ENCODE peak calls at places on chromosomes 3 and 15, in nine cellular contexts. H is breast epithelium, W is cardiac muscle cell, S is suprapubic skin, V is dorsolateral prefrontal cortex, A is brain microvascular endothelial cell, T is OCI-LY7, P is pancreas, G is tibial artery. Z is an unnamed sample.

GRCh38 chr3:53026423-53027162 is 19.3 kb downstream of the SFMBT1 start:
- DNase-seq in H (no peak), W (no peak), S (no peak), V (no peak), A (no peak), T (no peak), P (no peak), G (no peak), Z (no peak)

GRCh38 chr3:20669184-20669583 is 483.2 kb upstream of the SGO1 start:
- DNase-seq in H (no peak), W (peak; percentile 86), S (no peak), V (no peak), A (no peak), T (no peak), P (peak; percentile 23), G (peak; percentile 65), Z (no peak)

GRCh38 chr3:75329713-75330112 is 334.4 kb upstream of the FRG2C start:
- DNase-seq in H (no peak), W (no peak), S (no peak), V (no peak), A (no peak), T (no peak), P (no peak), G (no peak), Z (no peak)

GRCh38 chr3:37228734-37229133 is 54.4 kb upstream of the LRRFIP2 start:
- DNase-seq in H (no peak), W (no peak), S (no peak), V (no peak), A (no peak), T (no peak), P (no peak), G (no peak), Z (no peak)

GRCh38 chr3:69033470-69033869 is 18.7 kb downstream of the TMF1 start:
- DNase-seq in H (no peak), W (no peak), S (no peak), V (no peak), A (peak; percentile 84), T (no peak), P (no peak), G (no peak), Z (no peak)

GRCh38 chr15:62112616-62113593 is 46.1 kb downstream of the C2CD4A start:
- DNase-seq in H (peak; percentile 64), W (no peak), S (no peak), V (no peak), A (peak; percentile 91), T (no peak), P (peak; percentile 55), G (no peak), Z (peak; percentile 46)

GRCh38 chr3:182046365-182046764 is 334.6 kb downstream of the SOX2 start:
- DNase-seq in H (no peak), W (no peak), S (no peak), V (no peak), A (no peak), T (no peak), P (no peak), G (no peak), Z (peak; percentile 84)

GRCh38 chr3:94522488-94522887 is 459.6 kb downstream of the NSUN3 start:
- DNase-seq in H (no peak), W (peak; percentile 60), S (no peak), V (no peak), A (no peak), T (no peak), P (no peak), G (no peak), Z (no peak)

GRCh38 chr3:114092151-114093000 is 35.8 kb downstream of the QTRT2 start:
- DNase-seq in H (no peak), W (no peak), S (no peak), V (no peak), A (no peak), T (no peak), P (no peak), G (no peak), Z (no peak)

GRCh38 chr3:143119009-143119914 is at the start of gene CHST2:
- DNase-seq in H (no peak), W (peak; percentile 91), S (peak; percentile 79), V (peak; percentile 70), A (peak; percentile 61), T (peak; percentile 84), P (peak; percentile 49), G (no peak), Z (peak; percentile 65)

GRCh38 chr3:72924055-72924454 is 36.2 kb downstream of the GXYLT2 start:
- DNase-seq in H (no peak), W (no peak), S (no peak), V (no peak), A (no peak), T (peak; percentile 13), P (no peak), G (no peak), Z (no peak)

GRCh38 chr3:10242182-10243065 is 5.8 kb upstream of the TATDN2 start:
- DNase-seq in H (no peak), W (no peak), S (no peak), V (no peak), A (peak; percentile 58), T (peak; percentile 50), P (no peak), G (no peak), Z (no peak)

GRCh38 chr15:22265056-22265945 is 185.0 kb downstream of the OR4M2 start:
- DNase-seq in H (no peak), W (no peak), S (no peak), V (no peak), A (no peak), T (no peak), P (no peak), G (no peak), Z (no peak)

GRCh38 chr15:70964686-70965085 is 72.1 kb downstream of the LRRC49 start:
- DNase-seq in H (no peak), W (no peak), S (no peak), V (no peak), A (no peak), T (no peak), P (no peak), G (no peak), Z (no peak)

GRCh38 chr3:71132995-71133730 is 450.4 kb downstream of the FOXP1 start:
- DNase-seq in H (no peak), W (peak; percentile 33), S (no peak), V (no peak), A (no peak), T (no peak), P (no peak), G (no peak), Z (peak; percentile 31)

GRCh38 chr15:69002783-69003182 is 11.7 kb upstream of the NOX5 start:
- DNase-seq in H (no peak), W (no peak), S (no peak), V (no peak), A (no peak), T (no peak), P (no peak), G (no peak), Z (no peak)

GRCh38 chr3:159782724-159783421 is 205.8 kb upstream of the IL12A start:
- DNase-seq in H (no peak), W (no peak), S (no peak), V (no peak), A (no peak), T (no peak), P (no peak), G (no peak), Z (no peak)

GRCh38 chr3:106093616-106094015 is 224.8 kb upstream of the CBLB start:
- DNase-seq in H (no peak), W (no peak), S (no peak), V (no peak), A (no peak), T (no peak), P (no peak), G (no peak), Z (no peak)

GRCh38 chr3:42906085-42906904 is at the start of gene ZNF662:
- DNase-seq in H (peak; percentile 65), W (no peak), S (peak; percentile 86), V (peak; percentile 60), A (no peak), T (no peak), P (peak; percentile 56), G (peak; percentile 78), Z (peak; percentile 18)
- H3K4me3 ChIP-seq in H (peak within 1 kb of the TSS; percentile 67), W (no peak within 1 kb of the TSS), S (peak within 1 kb of the TSS; percentile 80), V (peak within 1 kb of the TSS; percentile 79), A (peak within 1 kb of the TSS; percentile 59), T (no peak within 1 kb of the TSS), P (peak within 1 kb of the TSS; percentile 82), G (peak within 1 kb of the TSS; percentile 67), Z (peak within 1 kb of the TSS; percentile 51)

DNA sequence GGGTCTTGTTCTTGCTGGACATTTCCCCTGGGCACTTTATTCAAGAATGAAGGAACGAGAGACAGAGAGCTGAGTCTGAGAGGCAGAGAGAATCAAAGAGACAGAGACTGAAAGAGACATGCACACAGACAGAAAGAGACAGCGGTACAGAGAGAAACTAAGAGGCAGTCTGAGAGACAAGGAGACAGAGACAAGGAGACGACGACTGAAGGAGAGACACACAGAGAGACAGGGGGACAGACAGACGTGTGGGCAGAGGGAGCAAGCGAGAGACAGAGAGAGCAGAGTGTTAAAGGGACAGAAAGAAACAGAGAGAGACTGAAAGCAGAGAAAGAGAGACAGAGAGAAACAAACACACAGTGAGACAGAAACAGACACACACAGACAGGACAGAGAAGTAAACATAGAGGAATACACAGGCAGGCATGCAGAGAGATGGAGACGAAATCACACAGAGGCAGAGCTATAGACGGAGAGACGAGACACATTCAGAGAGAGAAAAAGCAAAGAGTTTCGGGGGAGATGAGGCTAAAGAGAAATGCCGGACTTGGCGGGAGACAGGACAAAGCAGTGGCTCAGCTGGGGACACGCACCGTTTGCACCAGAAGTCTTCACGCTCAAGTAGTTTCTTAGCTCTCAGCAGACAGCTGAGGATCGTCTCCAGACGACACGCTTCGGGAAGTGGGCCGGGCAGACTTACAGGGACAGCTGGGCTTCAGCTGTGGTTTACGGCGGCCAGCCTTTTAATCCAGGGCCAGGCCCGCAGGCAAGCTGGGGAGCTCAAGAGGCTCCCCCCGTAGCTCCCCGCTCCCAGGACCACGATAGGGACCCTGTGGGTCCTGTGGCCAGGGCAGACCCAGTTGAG is 56.0 kb upstream of the DLG1 start:
- DNase-seq in H (no peak), W (no peak), S (no peak), V (peak; percentile 40), A (no peak), T (peak; percentile 73), P (no peak), G (no peak), Z (peak; percentile 21)
- H3K27ac ChIP-seq in H (peak overlapping the region; percentile 33), W (peak overlapping the region; percentile 24), S (no peak overlapping the region), V (peak overlapping the region; percentile 89), A (peak overlapping the region; percentile 1), T (no peak overlapping the region), P (no peak overlapping the region), G (no peak overlapping the region), Z (no peak overlapping the region)

DNA sequence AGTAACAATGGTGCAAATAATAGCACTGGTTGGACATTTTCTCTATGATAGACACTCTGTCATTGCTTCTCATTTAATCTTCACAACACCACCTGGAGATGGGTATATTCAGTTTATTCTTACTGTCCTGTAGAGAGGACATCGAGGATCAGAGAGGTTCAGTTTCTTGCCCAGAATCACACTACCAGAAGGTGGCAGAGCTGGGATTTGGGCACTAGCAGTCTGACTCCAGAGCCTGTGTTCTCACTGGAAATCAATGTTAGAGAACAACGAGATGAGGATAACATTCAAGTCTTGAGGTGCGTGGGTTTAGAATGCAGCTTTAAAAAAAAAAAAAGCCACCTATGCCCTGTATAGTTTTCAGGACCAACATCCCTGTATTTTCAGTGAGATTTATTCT is 127.8 kb downstream of the SYNPR start:
- DNase-seq in H (no peak), W (no peak), S (no peak), V (no peak), A (no peak), T (no peak), P (peak; percentile 17), G (no peak), Z (no peak)
- TF ChIP-seq CTCF in H (no peak), W (no peak), S (no peak), V (no peak), A (peak; percentile 11), T (no peak), P (no peak), G (no peak), Z (no peak)

GRCh38 chr3:79726795-79727194 is 41.0 kb downstream of the ROBO1 start:
- DNase-seq in H (no peak), W (no peak), S (no peak), V (no peak), A (no peak), T (no peak), P (no peak), G (no peak), Z (no peak)
- H3K4me3 ChIP-seq in H (no peak overlapping the region), W (no peak overlapping the region), S (no peak overlapping the region), V (no peak overlapping the region), A (no peak overlapping the region), T (no peak overlapping the region), P (no peak overlapping the region), G (no peak overlapping the region), Z (no peak overlapping the region)